ENCODE peak calls at places on chromosomes 3 and 15, in ten cellular contexts. One of them, this sample, is unnamed.

GRCh38 chr3:194138732-194139084 is 2.8 kb downstream of the HES1 start:
- DNase-seq in heart left ventricle: no peak
- DNase-seq in CD8-positive, alpha-beta T cell: no peak
- DNase-seq in fibroblast of lung: no peak
- DNase-seq in fibroblast of the aortic adventitia: peak; percentile 80
- DNase-seq in mammary epithelial cell: no peak
- DNase-seq in SK-N-SH: no peak
- DNase-seq in adrenal gland: no peak
- DNase-seq in foreskin fibroblast: peak; percentile 16
- DNase-seq in cardiac muscle cell: peak; percentile 72
- DNase-seq in this sample: no peak

GRCh38 chr3:50567386-50568182 is at the start of gene C3orf18:
- DNase-seq in SK-N-SH: peak; percentile 96
- DNase-seq in foreskin fibroblast: peak; percentile 97
- DNase-seq in heart left ventricle: peak; percentile 97
- DNase-seq in fibroblast of the aortic adventitia: peak; percentile 89
- DNase-seq in fibroblast of lung: peak; percentile 86
- DNase-seq in cardiac muscle cell: peak; percentile 95
- DNase-seq in CD8-positive, alpha-beta T cell: peak; percentile 91
- DNase-seq in adrenal gland: peak; percentile 92
- DNase-seq in mammary epithelial cell: no peak
- DNase-seq in this sample: peak; percentile 65

GRCh38 chr3:62785384-62785783 is 89.8 kb downstream of the CADPS start:
- DNase-seq in mammary epithelial cell: peak; percentile 1
- DNase-seq in cardiac muscle cell: no peak
- DNase-seq in heart left ventricle: no peak
- DNase-seq in adrenal gland: no peak
- DNase-seq in foreskin fibroblast: no peak
- DNase-seq in SK-N-SH: no peak
- DNase-seq in fibroblast of the aortic adventitia: no peak
- DNase-seq in CD8-positive, alpha-beta T cell: no peak
- DNase-seq in fibroblast of lung: no peak
- DNase-seq in this sample: no peak

GRCh38 chr15:79408041-79408440 is 24.1 kb upstream of the MINAR1 start:
- DNase-seq in SK-N-SH: no peak
- DNase-seq in adrenal gland: no peak
- DNase-seq in fibroblast of the aortic adventitia: no peak
- DNase-seq in mammary epithelial cell: peak; percentile 15
- DNase-seq in heart left ventricle: no peak
- DNase-seq in foreskin fibroblast: peak; percentile 18
- DNase-seq in CD8-positive, alpha-beta T cell: no peak
- DNase-seq in fibroblast of lung: no peak
- DNase-seq in cardiac muscle cell: no peak
- DNase-seq in this sample: peak; percentile 17

GRCh38 chr3:131091768-131092167 is 65.1 kb downstream of the NEK11 start:
- DNase-seq in SK-N-SH: no peak
- DNase-seq in heart left ventricle: no peak
- DNase-seq in fibroblast of lung: peak; percentile 10
- DNase-seq in foreskin fibroblast: peak; percentile 6
- DNase-seq in CD8-positive, alpha-beta T cell: no peak
- DNase-seq in cardiac muscle cell: no peak
- DNase-seq in fibroblast of the aortic adventitia: no peak
- DNase-seq in adrenal gland: no peak
- DNase-seq in mammary epithelial cell: peak; percentile 17
- DNase-seq in this sample: no peak

GRCh38 chr3:197181751-197182150 is 116.7 kb downstream of the DLG1 start:
- DNase-seq in SK-N-SH: no peak
- DNase-seq in adrenal gland: no peak
- DNase-seq in mammary epithelial cell: no peak
- DNase-seq in CD8-positive, alpha-beta T cell: no peak
- DNase-seq in cardiac muscle cell: peak; percentile 93
- DNase-seq in fibroblast of the aortic adventitia: peak; percentile 83
- DNase-seq in heart left ventricle: peak; percentile 33
- DNase-seq in fibroblast of lung: peak; percentile 96
- DNase-seq in foreskin fibroblast: peak; percentile 48
- DNase-seq in this sample: peak; percentile 41

GRCh38 chr3:63824309-63824708 is 5.2 kb downstream of the C3orf49 start:
- DNase-seq in CD8-positive, alpha-beta T cell: no peak
- DNase-seq in mammary epithelial cell: peak; percentile 96
- DNase-seq in fibroblast of the aortic adventitia: peak; percentile 43
- DNase-seq in foreskin fibroblast: peak; percentile 81
- DNase-seq in fibroblast of lung: peak; percentile 76
- DNase-seq in cardiac muscle cell: peak; percentile 11
- DNase-seq in adrenal gland: no peak
- DNase-seq in SK-N-SH: no peak
- DNase-seq in heart left ventricle: no peak
- DNase-seq in this sample: peak; percentile 74

GRCh38 chr15:62757535-62757934 is 285.0 kb upstream of the TPM1 start:
- DNase-seq in adrenal gland: no peak
- DNase-seq in foreskin fibroblast: no peak
- DNase-seq in fibroblast of lung: no peak
- DNase-seq in CD8-positive, alpha-beta T cell: no peak
- DNase-seq in cardiac muscle cell: no peak
- DNase-seq in mammary epithelial cell: no peak
- DNase-seq in SK-N-SH: peak; percentile 59
- DNase-seq in fibroblast of the aortic adventitia: no peak
- DNase-seq in heart left ventricle: no peak
- DNase-seq in this sample: no peak

GRCh38 chr15:64686130-64686735 is 89.2 kb downstream of the RBPMS2 start:
- DNase-seq in CD8-positive, alpha-beta T cell: no peak
- DNase-seq in fibroblast of lung: peak; percentile 80
- DNase-seq in fibroblast of the aortic adventitia: peak; percentile 81
- DNase-seq in cardiac muscle cell: peak; percentile 73
- DNase-seq in heart left ventricle: no peak
- DNase-seq in adrenal gland: peak; percentile 47
- DNase-seq in foreskin fibroblast: peak; percentile 77
- DNase-seq in SK-N-SH: peak; percentile 65
- DNase-seq in mammary epithelial cell: peak; percentile 34
- DNase-seq in this sample: no peak

GRCh38 chr3:168431436-168431835 is 335.7 kb upstream of the GOLIM4 start:
- DNase-seq in fibroblast of the aortic adventitia: no peak
- DNase-seq in heart left ventricle: no peak
- DNase-seq in fibroblast of lung: no peak
- DNase-seq in adrenal gland: no peak
- DNase-seq in cardiac muscle cell: no peak
- DNase-seq in foreskin fibroblast: no peak
- DNase-seq in CD8-positive, alpha-beta T cell: no peak
- DNase-seq in SK-N-SH: no peak
- DNase-seq in mammary epithelial cell: no peak
- DNase-seq in this sample: peak; percentile 18

GRCh38 chr3:194204793-194205065 is 68.8 kb downstream of the HES1 start:
- DNase-seq in fibroblast of lung: no peak
- DNase-seq in heart left ventricle: no peak
- DNase-seq in foreskin fibroblast: no peak
- DNase-seq in cardiac muscle cell: no peak
- DNase-seq in CD8-positive, alpha-beta T cell: no peak
- DNase-seq in mammary epithelial cell: peak; percentile 66
- DNase-seq in SK-N-SH: no peak
- DNase-seq in adrenal gland: no peak
- DNase-seq in fibroblast of the aortic adventitia: no peak
- DNase-seq in this sample: no peak

GRCh38 chr3:27729748-27730611 is 7.9 kb upstream of the EOMES start:
- DNase-seq in SK-N-SH: no peak
- DNase-seq in fibroblast of lung: no peak
- DNase-seq in adrenal gland: no peak
- DNase-seq in heart left ventricle: peak; percentile 46
- DNase-seq in cardiac muscle cell: peak; percentile 54
- DNase-seq in fibroblast of the aortic adventitia: no peak
- DNase-seq in mammary epithelial cell: no peak
- DNase-seq in foreskin fibroblast: peak; percentile 30
- DNase-seq in CD8-positive, alpha-beta T cell: no peak
- DNase-seq in this sample: no peak

GRCh38 chr3:128647307-128647706 is 3.3 kb downstream of the RPN1 start:
- DNase-seq in heart left ventricle: no peak
- DNase-seq in foreskin fibroblast: no peak
- DNase-seq in fibroblast of lung: no peak
- DNase-seq in cardiac muscle cell: no peak
- DNase-seq in adrenal gland: no peak
- DNase-seq in mammary epithelial cell: no peak
- DNase-seq in CD8-positive, alpha-beta T cell: no peak
- DNase-seq in SK-N-SH: no peak
- DNase-seq in fibroblast of the aortic adventitia: no peak
- DNase-seq in this sample: no peak

GRCh38 chr3:128650096-128651050 is at the start of gene RPN1:
- DNase-seq in fibroblast of the aortic adventitia: peak; percentile 94
- DNase-seq in foreskin fibroblast: peak; percentile 98
- DNase-seq in adrenal gland: peak; percentile 94
- DNase-seq in heart left ventricle: peak; percentile 98
- DNase-seq in mammary epithelial cell: peak; percentile 90
- DNase-seq in CD8-positive, alpha-beta T cell: peak; percentile 90
- DNase-seq in cardiac muscle cell: peak; percentile 97
- DNase-seq in fibroblast of lung: peak; percentile 94
- DNase-seq in SK-N-SH: peak; percentile 98
- DNase-seq in this sample: peak; percentile 83

GRCh38 chr3:128648402-128648801 is 2.2 kb downstream of the RPN1 start:
- DNase-seq in mammary epithelial cell: no peak
- DNase-seq in foreskin fibroblast: no peak
- DNase-seq in heart left ventricle: no peak
- DNase-seq in adrenal gland: no peak
- DNase-seq in cardiac muscle cell: no peak
- DNase-seq in CD8-positive, alpha-beta T cell: no peak
- DNase-seq in fibroblast of lung: no peak
- DNase-seq in SK-N-SH: no peak
- DNase-seq in fibroblast of the aortic adventitia: no peak
- DNase-seq in this sample: no peak

GRCh38 chr3:128649264-128649663 is 1.4 kb downstream of the RPN1 start:
- DNase-seq in heart left ventricle: no peak
- DNase-seq in adrenal gland: no peak
- DNase-seq in fibroblast of the aortic adventitia: peak; percentile 9
- DNase-seq in SK-N-SH: no peak
- DNase-seq in foreskin fibroblast: no peak
- DNase-seq in mammary epithelial cell: peak; percentile 8
- DNase-seq in cardiac muscle cell: no peak
- DNase-seq in CD8-positive, alpha-beta T cell: no peak
- DNase-seq in fibroblast of lung: peak; percentile 5
- DNase-seq in this sample: no peak
- H3K4me3 ChIP-seq in heart left ventricle: peak overlapping the region; percentile 81
- H3K4me3 ChIP-seq in adrenal gland: peak overlapping the region; percentile 84
- H3K4me3 ChIP-seq in fibroblast of the aortic adventitia: peak overlapping the region; percentile 99
- H3K4me3 ChIP-seq in SK-N-SH: peak overlapping the region; percentile 100
- H3K4me3 ChIP-seq in foreskin fibroblast: peak overlapping the region; percentile 83
- H3K4me3 ChIP-seq in mammary epithelial cell: peak overlapping the region; percentile 100
- H3K4me3 ChIP-seq in cardiac muscle cell: peak overlapping the region; percentile 83
- H3K4me3 ChIP-seq in CD8-positive, alpha-beta T cell: peak overlapping the region; percentile 97
- H3K4me3 ChIP-seq in fibroblast of lung: peak overlapping the region; percentile 100
- H3K4me3 ChIP-seq in this sample: peak overlapping the region; percentile 98

GRCh38 chr15:61697796-61698195 is 362.5 kb downstream of the VPS13C start:
- DNase-seq in mammary epithelial cell: no peak
- DNase-seq in foreskin fibroblast: no peak
- DNase-seq in heart left ventricle: no peak
- DNase-seq in CD8-positive, alpha-beta T cell: no peak
- DNase-seq in SK-N-SH: no peak
- DNase-seq in fibroblast of lung: no peak
- DNase-seq in cardiac muscle cell: no peak
- DNase-seq in adrenal gland: no peak
- DNase-seq in fibroblast of the aortic adventitia: no peak
- DNase-seq in this sample: no peak

GRCh38 chr15:61701455-61701854 is 358.8 kb downstream of the VPS13C start:
- DNase-seq in adrenal gland: no peak
- DNase-seq in mammary epithelial cell: no peak
- DNase-seq in SK-N-SH: no peak
- DNase-seq in CD8-positive, alpha-beta T cell: no peak
- DNase-seq in heart left ventricle: no peak
- DNase-seq in fibroblast of the aortic adventitia: no peak
- DNase-seq in fibroblast of lung: no peak
- DNase-seq in foreskin fibroblast: no peak
- DNase-seq in cardiac muscle cell: no peak
- DNase-seq in this sample: no peak

GRCh38 chr15:61700803-61701202 is 359.4 kb downstream of the VPS13C start:
- DNase-seq in foreskin fibroblast: no peak
- DNase-seq in fibroblast of lung: no peak
- DNase-seq in adrenal gland: no peak
- DNase-seq in SK-N-SH: no peak
- DNase-seq in mammary epithelial cell: no peak
- DNase-seq in heart left ventricle: no peak
- DNase-seq in fibroblast of the aortic adventitia: no peak
- DNase-seq in cardiac muscle cell: no peak
- DNase-seq in CD8-positive, alpha-beta T cell: no peak
- DNase-seq in this sample: no peak

GRCh38 chr15:61702224-61703120 is 357.8 kb downstream of the VPS13C start:
- DNase-seq in mammary epithelial cell: no peak
- DNase-seq in heart left ventricle: no peak
- DNase-seq in SK-N-SH: no peak
- DNase-seq in adrenal gland: no peak
- DNase-seq in fibroblast of the aortic adventitia: no peak
- DNase-seq in fibroblast of lung: peak; percentile 23
- DNase-seq in foreskin fibroblast: peak; percentile 29
- DNase-seq in cardiac muscle cell: no peak
- DNase-seq in CD8-positive, alpha-beta T cell: no peak
- DNase-seq in this sample: no peak
- TF ChIP-seq CTCF in mammary epithelial cell: peak; percentile 42
- TF ChIP-seq CTCF in heart left ventricle: no peak
- TF ChIP-seq CTCF in SK-N-SH: no peak
- TF ChIP-seq CTCF in adrenal gland: no peak
- TF ChIP-seq CTCF in fibroblast of the aortic adventitia: no peak
- TF ChIP-seq CTCF in fibroblast of lung: no peak
- TF ChIP-seq CTCF in foreskin fibroblast: no peak
- TF ChIP-seq CTCF in cardiac muscle cell: no peak
- TF ChIP-seq CTCF in CD8-positive, alpha-beta T cell: no peak
- TF ChIP-seq CTCF in this sample: no peak

GRCh38 chr15:85580914-85581313 is 200.5 kb downstream of the AKAP13 start:
- DNase-seq in heart left ventricle: peak; percentile 58
- DNase-seq in fibroblast of the aortic adventitia: no peak
- DNase-seq in SK-N-SH: no peak
- DNase-seq in mammary epithelial cell: no peak
- DNase-seq in foreskin fibroblast: no peak
- DNase-seq in CD8-positive, alpha-beta T cell: peak; percentile 25
- DNase-seq in cardiac muscle cell: no peak
- DNase-seq in adrenal gland: no peak
- DNase-seq in fibroblast of lung: no peak
- DNase-seq in this sample: no peak
- H3K4me3 ChIP-seq in heart left ventricle: peak overlapping the region; percentile 11
- H3K4me3 ChIP-seq in fibroblast of the aortic adventitia: no peak overlapping the region
- H3K4me3 ChIP-seq in SK-N-SH: no peak overlapping the region
- H3K4me3 ChIP-seq in mammary epithelial cell: no peak overlapping the region
- H3K4me3 ChIP-seq in foreskin fibroblast: no peak overlapping the region
- H3K4me3 ChIP-seq in CD8-positive, alpha-beta T cell: no peak overlapping the region
- H3K4me3 ChIP-seq in cardiac muscle cell: no peak overlapping the region
- H3K4me3 ChIP-seq in adrenal gland: no peak overlapping the region
- H3K4me3 ChIP-seq in fibroblast of lung: no peak overlapping the region
- H3K4me3 ChIP-seq in this sample: no peak overlapping the region

GRCh38 chr15:50670115-50670514 is 16.5 kb downstream of the TRPM7 start:
- DNase-seq in CD8-positive, alpha-beta T cell: no peak
- DNase-seq in SK-N-SH: no peak
- DNase-seq in fibroblast of lung: no peak
- DNase-seq in heart left ventricle: no peak
- DNase-seq in mammary epithelial cell: no peak
- DNase-seq in cardiac muscle cell: no peak
- DNase-seq in foreskin fibroblast: no peak
- DNase-seq in fibroblast of the aortic adventitia: no peak
- DNase-seq in adrenal gland: no peak
- DNase-seq in this sample: no peak

GRCh38 chr15:50681467-50681866 is 5.1 kb downstream of the TRPM7 start:
- DNase-seq in heart left ventricle: no peak
- DNase-seq in mammary epithelial cell: no peak
- DNase-seq in CD8-positive, alpha-beta T cell: no peak
- DNase-seq in SK-N-SH: no peak
- DNase-seq in cardiac muscle cell: no peak
- DNase-seq in fibroblast of lung: no peak
- DNase-seq in foreskin fibroblast: no peak
- DNase-seq in adrenal gland: no peak
- DNase-seq in fibroblast of the aortic adventitia: no peak
- DNase-seq in this sample: no peak

GRCh38 chr15:50676799-50677483 is 9.7 kb downstream of the TRPM7 start:
- DNase-seq in foreskin fibroblast: peak; percentile 72
- DNase-seq in adrenal gland: no peak
- DNase-seq in fibroblast of lung: peak; percentile 9
- DNase-seq in CD8-positive, alpha-beta T cell: no peak
- DNase-seq in fibroblast of the aortic adventitia: peak; percentile 35
- DNase-seq in SK-N-SH: no peak
- DNase-seq in heart left ventricle: no peak
- DNase-seq in mammary epithelial cell: peak; percentile 32
- DNase-seq in cardiac muscle cell: peak; percentile 13
- DNase-seq in this sample: no peak

GRCh38 chr15:50675524-50676144 is 11.0 kb downstream of the TRPM7 start:
- DNase-seq in CD8-positive, alpha-beta T cell: no peak
- DNase-seq in foreskin fibroblast: peak; percentile 61
- DNase-seq in adrenal gland: no peak
- DNase-seq in cardiac muscle cell: peak; percentile 64
- DNase-seq in mammary epithelial cell: peak; percentile 10
- DNase-seq in SK-N-SH: peak; percentile 17
- DNase-seq in heart left ventricle: no peak
- DNase-seq in fibroblast of the aortic adventitia: peak; percentile 75
- DNase-seq in fibroblast of lung: peak; percentile 73
- DNase-seq in this sample: no peak
- TF ChIP-seq CTCF in CD8-positive, alpha-beta T cell: peak; percentile 100
- TF ChIP-seq CTCF in foreskin fibroblast: peak; percentile 63
- TF ChIP-seq CTCF in adrenal gland: peak; percentile 76
- TF ChIP-seq CTCF in cardiac muscle cell: peak; percentile 72
- TF ChIP-seq CTCF in mammary epithelial cell: peak; percentile 75
- TF ChIP-seq CTCF in SK-N-SH: peak; percentile 93
- TF ChIP-seq CTCF in heart left ventricle: peak; percentile 77
- TF ChIP-seq CTCF in fibroblast of the aortic adventitia: peak; percentile 76
- TF ChIP-seq CTCF in fibroblast of lung: peak; percentile 68
- TF ChIP-seq CTCF in this sample: peak; percentile 75